ENCODE peak calls at places on chromosomes 12 and 14, in four cellular contexts. L, G, F and J are unnamed samples.

GRCh38 chr14:32934891-32935633 is 3.6 kb upstream of the NPAS3 start:
- DNase-seq in L (peak; percentile 58), G (peak; percentile 43), F (no peak), J (peak; percentile 48)

GRCh38 chr14:75978249-75978731 is 3.5 kb downstream of the TGFB3 start:
- DNase-seq in L (no peak), G (no peak), F (peak; percentile 30), J (no peak)

GRCh38 chr12:97313471-97314190 is 149.0 kb upstream of the RMST start:
- DNase-seq in L (no peak), G (no peak), F (no peak), J (peak; percentile 1)

GRCh38 chr14:72476657-72477499 is 417.0 kb downstream of the DPF3 start:
- DNase-seq in L (peak; percentile 85), G (peak; percentile 86), F (peak; percentile 25), J (peak; percentile 95)

GRCh38 chr14:68377459-68377858 is 415.4 kb downstream of the ZFP36L1 start:
- DNase-seq in L (peak; percentile 62), G (no peak), F (no peak), J (no peak)

GRCh38 chr12:31491819-31492598 is 98.9 kb downstream of the DENND5B start:
- DNase-seq in L (peak; percentile 88), G (peak; percentile 82), F (no peak), J (peak; percentile 97)

GRCh38 chr14:105857223-105857815 is 330.9 kb downstream of the TMEM121 start:
- DNase-seq in L (no peak), G (no peak), F (no peak), J (no peak)

GRCh38 chr12:123126294-123127144 is 24.4 kb downstream of the PITPNM2 start:
- DNase-seq in L (peak; percentile 97), G (peak; percentile 99), F (no peak), J (peak; percentile 99)

GRCh38 chr12:93145086-93145485 is 216.0 kb upstream of the EEA1 start:
- DNase-seq in L (no peak), G (no peak), F (no peak), J (peak; percentile 34)

GRCh38 chr14:41785696-41786095 is 179.0 kb downstream of the LRFN5 start:
- DNase-seq in L (peak; percentile 23), G (no peak), F (no peak), J (peak; percentile 4)

GRCh38 chr12:124437621-124438414 is 129.6 kb downstream of the NCOR2 start:
- DNase-seq in L (no peak), G (no peak), F (no peak), J (no peak)

GRCh38 chr12:66188584-66189475 is at the start of gene IRAK3:
- DNase-seq in L (no peak), G (peak; percentile 66), F (peak; percentile 22), J (no peak)

GRCh38 chr14:106622200-106622745 is 1095.9 kb downstream of the TMEM121 start:
- DNase-seq in L (no peak), G (no peak), F (no peak), J (no peak)

GRCh38 chr14:64147126-64147790 is 146.9 kb downstream of the ESR2 start:
- DNase-seq in L (no peak), G (peak; percentile 32), F (no peak), J (no peak)

GRCh38 chr12:48286665-48287064 is 64.1 kb downstream of the ZNF641 start:
- DNase-seq in L (no peak), G (no peak), F (peak; percentile 5), J (peak; percentile 2)